ENCODE peak calls at places on chromosomes 3 and 15, in six cellular contexts. E is HCT116, D is GM12878, V is K562, P is upper lobe of left lung, G is HepG2. J is an unnamed sample.

GRCh38 chr15:38859574-38859973 is 295.0 kb upstream of the RASGRP1 start:
- ATAC-seq in E (no peak), D (no peak), V (no peak), P (no peak), G (no peak), J (no peak)

GRCh38 chr3:13133471-13133981 is 60.3 kb upstream of the IQSEC1 start:
- ATAC-seq in E (no peak), D (no peak), V (no peak), P (no peak), G (no peak), J (no peak)

GRCh38 chr3:22585504-22585903 is 617.6 kb upstream of the UBE2E2 start:
- ATAC-seq in E (no peak), D (no peak), V (no peak), P (no peak), G (no peak), J (no peak)

GRCh38 chr3:173920386-173920785 is 522.8 kb downstream of the NLGN1 start:
- ATAC-seq in E (no peak), D (peak), V (no peak), P (no peak), G (no peak), J (no peak)

GRCh38 chr15:91530951-91531582 is 322.4 kb upstream of the SLCO3A1 start:
- ATAC-seq in E (no peak), D (no peak), V (no peak), P (no peak), G (no peak), J (no peak)

GRCh38 chr15:57872281-57873010 is 165.9 kb downstream of the POLR2M start:
- ATAC-seq in E (no peak), D (no peak), V (no peak), P (no peak), G (no peak), J (no peak)

GRCh38 chr3:112900088-112900487 is 53.4 kb upstream of the CD200R1L start:
- ATAC-seq in E (no peak), D (no peak), V (no peak), P (no peak), G (no peak), J (no peak)

GRCh38 chr3:124200336-124200901 is 208.5 kb upstream of the ROPN1 start:
- ATAC-seq in E (no peak), D (no peak), V (no peak), P (no peak), G (no peak), J (no peak)

GRCh38 chr3:149473314-149473990 is 1.0 kb upstream of the TM4SF4 start:
- ATAC-seq in E (peak), D (no peak), V (no peak), P (peak), G (no peak), J (peak)

GRCh38 chr3:149120051-149120972 is 9.1 kb upstream of the HPS3 start:
- ATAC-seq in E (peak), D (peak), V (peak), P (peak), G (peak), J (peak)

GRCh38 chr3:104510091-104510860 is 856.4 kb upstream of the ALCAM start:
- ATAC-seq in E (no peak), D (peak), V (no peak), P (no peak), G (no peak), J (no peak)

GRCh38 chr15:82530606-82531379 is 9.5 kb downstream of the RPS17 start:
- ATAC-seq in E (peak), D (peak), V (peak), P (peak), G (peak), J (peak)

GRCh38 chr3:156417733-156418132 is 137.2 kb downstream of the SSR3 start:
- ATAC-seq in E (no peak), D (no peak), V (no peak), P (no peak), G (no peak), J (no peak)

GRCh38 chr3:10533731-10534011 is 28.3 kb upstream of the ATP2B2 start:
- ATAC-seq in E (no peak), D (no peak), V (no peak), P (no peak), G (no peak), J (no peak)

GRCh38 chr3:42503251-42503924 is 945 bp downstream of the VIPR1 start:
- ATAC-seq in E (no peak), D (no peak), V (no peak), P (no peak), G (no peak), J (no peak)

GRCh38 chr15:58441376-58442070 is 9.7 kb downstream of the LIPC start:
- ATAC-seq in E (no peak), D (no peak), V (no peak), P (no peak), G (no peak), J (no peak)

GRCh38 chr15:31256385-31257265 is 70.0 kb upstream of the KLF13 start:
- ATAC-seq in E (no peak), D (peak), V (no peak), P (no peak), G (no peak), J (no peak)

GRCh38 chr3:57659810-57660439 is 33.0 kb downstream of the DENND6A start:
- ATAC-seq in E (no peak), D (no peak), V (no peak), P (no peak), G (no peak), J (no peak)

GRCh38 chr3:64490180-64490579 is 197.6 kb downstream of the ADAMTS9 start:
- ATAC-seq in E (no peak), D (no peak), V (no peak), P (no peak), G (no peak), J (no peak)

GRCh38 chr15:42471002-42471401 is 19.9 kb downstream of the ZNF106 start:
- ATAC-seq in E (no peak), D (no peak), V (no peak), P (no peak), G (no peak), J (peak)

GRCh38 chr3:130700541-130700940 is 46.1 kb downstream of the PIK3R4 start:
- ATAC-seq in E (no peak), D (no peak), V (no peak), P (no peak), G (no peak), J (peak)

GRCh38 chr15:38454687-38455071 is 752 bp downstream of the FAM98B start:
- ATAC-seq in E (no peak), D (peak), V (peak), P (no peak), G (peak), J (no peak)

GRCh38 chr3:128432301-128432897 is 34.3 kb downstream of the DNAJB8 start:
- ATAC-seq in E (no peak), D (no peak), V (peak), P (no peak), G (peak), J (no peak)

GRCh38 chr15:42450434-42450790 is 40.5 kb downstream of the ZNF106 start:
- ATAC-seq in E (no peak), D (no peak), V (no peak), P (peak), G (no peak), J (no peak)

GRCh38 chr3:138898301-138898700 is 48.6 kb downstream of the FOXL2 start:
- ATAC-seq in E (no peak), D (no peak), V (peak), P (peak), G (no peak), J (peak)

DNA sequence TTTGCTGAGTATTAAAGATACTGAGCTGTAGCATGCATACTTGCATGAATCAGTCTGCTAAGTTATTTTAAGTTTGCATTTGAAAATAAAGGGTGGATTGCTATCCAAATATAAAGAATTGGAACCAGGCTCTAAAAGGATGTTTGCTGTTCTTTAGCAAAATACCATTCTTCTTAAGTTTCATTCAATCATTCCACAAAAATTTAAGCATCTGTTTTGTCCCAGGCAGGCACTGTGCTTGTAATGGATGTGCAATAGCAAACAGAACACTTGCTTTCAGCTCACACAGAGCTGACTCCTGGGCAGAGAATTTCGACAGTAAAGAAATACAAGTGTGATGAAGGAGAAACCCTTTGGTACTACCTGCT is 151.1 kb downstream of the PGPEP1L start:
- ATAC-seq in E (no peak), D (no peak), V (no peak), P (no peak), G (no peak), J (no peak)
- TF ChIP-seq POLR2AphosphoS5 in E (no peak), D (no peak), V (no peak), P (no peak), G (no peak), J (peak)

DNA sequence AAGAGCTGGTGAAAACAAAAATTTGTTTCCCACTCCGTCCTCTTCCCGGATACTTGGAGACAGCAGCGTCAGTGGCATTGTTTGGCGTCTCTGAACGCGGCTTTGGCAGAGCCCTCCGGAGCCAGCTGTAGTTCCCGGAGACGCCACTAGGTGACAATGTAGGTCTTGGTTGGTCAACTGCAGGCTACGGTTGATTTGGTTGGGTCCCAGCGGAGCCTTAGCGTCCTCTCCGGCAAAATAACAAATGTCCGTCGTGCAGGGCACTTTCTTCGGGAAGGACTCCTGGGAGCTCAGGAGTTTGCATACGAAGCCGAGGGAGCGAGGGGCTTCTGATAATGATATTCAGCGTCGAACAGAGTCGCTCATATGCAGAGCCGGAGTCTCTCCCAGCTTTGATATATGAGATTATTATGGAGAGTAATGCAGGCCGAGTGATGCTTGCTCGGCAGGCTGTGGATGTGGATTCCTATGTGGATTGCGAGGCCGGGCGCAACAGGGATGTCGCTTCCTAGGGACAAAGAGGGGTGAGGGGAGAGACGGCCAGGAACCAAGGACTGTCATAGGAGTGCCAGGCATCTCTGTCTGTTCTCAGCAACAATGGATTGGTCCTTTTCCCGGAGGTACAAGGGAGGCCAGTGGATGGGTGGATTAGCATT is 74.8 kb downstream of the IL20RB start:
- ATAC-seq in E (peak), D (peak), V (peak), P (peak), G (peak), J (peak)
- H3K4me3 ChIP-seq in E (peak), D (peak), V (no peak), P (no peak), G (peak), J (peak)

DNA sequence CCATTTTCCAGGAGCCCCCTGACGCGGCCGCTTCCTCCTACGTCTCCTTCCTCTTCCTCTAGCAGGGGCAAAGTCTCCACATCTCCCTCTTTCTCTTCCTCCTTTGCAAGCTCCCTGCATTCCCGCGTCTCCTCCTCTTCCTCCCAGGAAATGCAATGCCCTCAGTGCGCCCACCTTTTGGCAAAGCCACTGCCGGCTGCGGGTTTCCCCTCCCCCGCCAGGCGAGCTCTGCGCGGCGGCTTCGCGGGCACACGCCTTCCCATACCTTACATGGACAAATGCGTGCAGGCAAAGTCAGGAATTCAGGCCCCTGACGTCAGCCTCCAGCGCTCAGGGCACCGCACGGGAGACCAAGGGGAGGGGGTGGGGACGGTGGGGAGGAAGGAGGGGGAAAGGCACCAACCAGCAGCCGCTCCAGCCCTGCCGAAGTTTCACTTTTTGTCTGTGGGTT is 434 bp upstream of the LPP start:
- ATAC-seq in E (peak), D (no peak), V (no peak), P (peak), G (peak), J (peak)
- TF ChIP-seq POLR2A in E (no peak), D (no peak), V (no peak), P (no peak), G (no peak), J (no peak)

GRCh38 chr15:80773792-80774352 is 5.3 kb upstream of the CEMIP start:
- ATAC-seq in E (no peak), D (no peak), V (no peak), P (no peak), G (no peak), J (no peak)
- TF ChIP-seq POLR2AphosphoS5 in E (no peak), D (no peak), V (no peak), P (no peak), G (no peak), J (no peak)

GRCh38 chr15:101187820-101188516 is 63.9 kb downstream of the CHSY1 start:
- ATAC-seq in E (no peak), D (peak), V (no peak), P (peak), G (no peak), J (peak)
- H3K4me3 ChIP-seq in E (no peak), D (peak), V (no peak), P (no peak), G (no peak), J (peak)

GRCh38 chr15:23039151-23039916 is at the start of gene TUBGCP5:
- ATAC-seq in E (peak), D (peak), V (peak), P (peak), G (peak), J (peak)
- TF ChIP-seq POLR2A in E (peak), D (peak), V (peak), P (peak), G (peak), J (peak)